ENCODE peak calls at places on chromosomes 12 and 14, in six cellular contexts. One of them, this sample, is unnamed.
A peak's percentile ranks its signal among the peaks of the same experiment; 100 is the strongest.

GRCh38 chr12:29157486-29157946 is 8.4 kb downstream of the FAR2 start:
- DNase-seq in left ventricle myocardium inferior: no peak
- DNase-seq in breast epithelium: no peak
- DNase-seq in Caco-2: no peak
- DNase-seq in esophagus muscularis mucosa: no peak
- DNase-seq in heart left ventricle: no peak
- DNase-seq in this sample: no peak

GRCh38 chr14:99808515-99808914 is 15.3 kb downstream of the EML1 start:
- DNase-seq in esophagus muscularis mucosa: no peak
- DNase-seq in Caco-2: no peak
- DNase-seq in heart left ventricle: no peak
- DNase-seq in breast epithelium: no peak
- DNase-seq in left ventricle myocardium inferior: no peak
- DNase-seq in this sample: no peak

GRCh38 chr12:92619730-92620684 is 82.8 kb upstream of the PLEKHG7 start:
- DNase-seq in heart left ventricle: no peak
- DNase-seq in breast epithelium: no peak
- DNase-seq in Caco-2: no peak
- DNase-seq in left ventricle myocardium inferior: no peak
- DNase-seq in esophagus muscularis mucosa: no peak
- DNase-seq in this sample: no peak

GRCh38 chr12:12432373-12432772 is 75.5 kb downstream of the BORCS5 start:
- DNase-seq in Caco-2: no peak
- DNase-seq in esophagus muscularis mucosa: no peak
- DNase-seq in breast epithelium: no peak
- DNase-seq in left ventricle myocardium inferior: no peak
- DNase-seq in heart left ventricle: no peak
- DNase-seq in this sample: peak; percentile 99

GRCh38 chr12:123075591-123076171 is 75.2 kb downstream of the PITPNM2 start:
- DNase-seq in heart left ventricle: peak; percentile 60
- DNase-seq in esophagus muscularis mucosa: no peak
- DNase-seq in Caco-2: no peak
- DNase-seq in breast epithelium: no peak
- DNase-seq in left ventricle myocardium inferior: no peak
- DNase-seq in this sample: peak; percentile 88

GRCh38 chr14:91258021-91258618 is 13.6 kb upstream of the GPR68 start:
- DNase-seq in esophagus muscularis mucosa: no peak
- DNase-seq in left ventricle myocardium inferior: peak; percentile 31
- DNase-seq in Caco-2: no peak
- DNase-seq in heart left ventricle: no peak
- DNase-seq in breast epithelium: no peak
- DNase-seq in this sample: no peak

GRCh38 chr12:62934799-62935674 is at the start of gene PPM1H:
- DNase-seq in heart left ventricle: peak; percentile 87
- DNase-seq in left ventricle myocardium inferior: peak; percentile 76
- DNase-seq in breast epithelium: peak; percentile 33
- DNase-seq in Caco-2: peak; percentile 97
- DNase-seq in esophagus muscularis mucosa: no peak
- DNase-seq in this sample: peak; percentile 77

GRCh38 chr12:117023998-117024960 is 74.9 kb downstream of the TESC start:
- DNase-seq in breast epithelium: no peak
- DNase-seq in esophagus muscularis mucosa: no peak
- DNase-seq in left ventricle myocardium inferior: no peak
- DNase-seq in heart left ventricle: no peak
- DNase-seq in Caco-2: no peak
- DNase-seq in this sample: no peak

GRCh38 chr12:38746744-38747143 is 158.6 kb downstream of the CPNE8 start:
- DNase-seq in left ventricle myocardium inferior: no peak
- DNase-seq in esophagus muscularis mucosa: no peak
- DNase-seq in heart left ventricle: no peak
- DNase-seq in Caco-2: no peak
- DNase-seq in breast epithelium: no peak
- DNase-seq in this sample: no peak

GRCh38 chr14:78983126-78983525 is 813.0 kb downstream of the NRXN3 start:
- DNase-seq in left ventricle myocardium inferior: no peak
- DNase-seq in heart left ventricle: no peak
- DNase-seq in Caco-2: no peak
- DNase-seq in esophagus muscularis mucosa: no peak
- DNase-seq in breast epithelium: no peak
- DNase-seq in this sample: no peak

GRCh38 chr12:103886398-103886797 is 43.8 kb upstream of the HSP90B1 start:
- DNase-seq in breast epithelium: no peak
- DNase-seq in heart left ventricle: no peak
- DNase-seq in Caco-2: no peak
- DNase-seq in left ventricle myocardium inferior: no peak
- DNase-seq in esophagus muscularis mucosa: no peak
- DNase-seq in this sample: no peak

GRCh38 chr12:19462441-19462840 is 23.1 kb downstream of the AEBP2 start:
- DNase-seq in breast epithelium: no peak
- DNase-seq in esophagus muscularis mucosa: no peak
- DNase-seq in heart left ventricle: no peak
- DNase-seq in left ventricle myocardium inferior: no peak
- DNase-seq in Caco-2: no peak
- DNase-seq in this sample: no peak

GRCh38 chr12:482061-482460 is 22.3 kb downstream of the B4GALNT3 start:
- DNase-seq in esophagus muscularis mucosa: no peak
- DNase-seq in left ventricle myocardium inferior: no peak
- DNase-seq in breast epithelium: no peak
- DNase-seq in heart left ventricle: no peak
- DNase-seq in Caco-2: peak; percentile 5
- DNase-seq in this sample: no peak

GRCh38 chr14:87014854-87015253 is 978.1 kb downstream of the GALC start:
- DNase-seq in breast epithelium: no peak
- DNase-seq in Caco-2: no peak
- DNase-seq in esophagus muscularis mucosa: no peak
- DNase-seq in heart left ventricle: no peak
- DNase-seq in left ventricle myocardium inferior: no peak
- DNase-seq in this sample: no peak

GRCh38 chr12:11707535-11707934 is 58.1 kb downstream of the ETV6 start:
- DNase-seq in breast epithelium: peak; percentile 54
- DNase-seq in left ventricle myocardium inferior: peak; percentile 56
- DNase-seq in Caco-2: no peak
- DNase-seq in heart left ventricle: peak; percentile 77
- DNase-seq in esophagus muscularis mucosa: no peak
- DNase-seq in this sample: no peak

GRCh38 chr14:96653597-96653996 is 143.6 kb upstream of the VRK1 start:
- DNase-seq in Caco-2: no peak
- DNase-seq in heart left ventricle: no peak
- DNase-seq in left ventricle myocardium inferior: no peak
- DNase-seq in breast epithelium: no peak
- DNase-seq in esophagus muscularis mucosa: peak; percentile 86
- DNase-seq in this sample: no peak

GRCh38 chr14:24071144-24071697 is at the start of gene CPNE6:
- DNase-seq in left ventricle myocardium inferior: no peak
- DNase-seq in breast epithelium: no peak
- DNase-seq in heart left ventricle: no peak
- DNase-seq in esophagus muscularis mucosa: no peak
- DNase-seq in Caco-2: no peak
- DNase-seq in this sample: no peak

GRCh38 chr14:26008290-26008689 is 589.5 kb downstream of the NOVA1 start:
- DNase-seq in breast epithelium: no peak
- DNase-seq in Caco-2: no peak
- DNase-seq in heart left ventricle: no peak
- DNase-seq in left ventricle myocardium inferior: no peak
- DNase-seq in esophagus muscularis mucosa: no peak
- DNase-seq in this sample: no peak

GRCh38 chr12:117114784-117115183 is 15.6 kb upstream of the TESC start:
- DNase-seq in left ventricle myocardium inferior: no peak
- DNase-seq in esophagus muscularis mucosa: no peak
- DNase-seq in breast epithelium: no peak
- DNase-seq in heart left ventricle: no peak
- DNase-seq in Caco-2: no peak
- DNase-seq in this sample: no peak

GRCh38 chr12:124036117-124037109 is 63.4 kb downstream of the ZNF664 start:
- DNase-seq in breast epithelium: no peak
- DNase-seq in esophagus muscularis mucosa: no peak
- DNase-seq in left ventricle myocardium inferior: no peak
- DNase-seq in Caco-2: no peak
- DNase-seq in heart left ventricle: no peak
- DNase-seq in this sample: peak; percentile 10

GRCh38 chr12:8823565-8824300 is 1.3 kb downstream of the A2ML1 start:
- DNase-seq in Caco-2: no peak
- DNase-seq in breast epithelium: no peak
- DNase-seq in esophagus muscularis mucosa: no peak
- DNase-seq in left ventricle myocardium inferior: no peak
- DNase-seq in heart left ventricle: no peak
- DNase-seq in this sample: peak; percentile 44

GRCh38 chr12:1517734-1518485 is 76.5 kb downstream of the FBXL14 start:
- DNase-seq in left ventricle myocardium inferior: no peak
- DNase-seq in breast epithelium: no peak
- DNase-seq in heart left ventricle: no peak
- DNase-seq in esophagus muscularis mucosa: no peak
- DNase-seq in Caco-2: no peak
- DNase-seq in this sample: no peak

GRCh38 chr14:87966816-87967215 is 26.2 kb downstream of the GALC start:
- DNase-seq in esophagus muscularis mucosa: no peak
- DNase-seq in Caco-2: no peak
- DNase-seq in left ventricle myocardium inferior: no peak
- DNase-seq in heart left ventricle: no peak
- DNase-seq in breast epithelium: no peak
- DNase-seq in this sample: no peak

GRCh38 chr12:121352053-121353018 is at the start of gene ANAPC5:
- DNase-seq in breast epithelium: peak; percentile 97
- DNase-seq in left ventricle myocardium inferior: peak; percentile 92
- DNase-seq in esophagus muscularis mucosa: peak; percentile 99
- DNase-seq in heart left ventricle: peak; percentile 94
- DNase-seq in Caco-2: peak; percentile 99
- DNase-seq in this sample: peak; percentile 99

GRCh38 chr14:69685716-69686115 is 74.3 kb downstream of the SUSD6 start:
- DNase-seq in breast epithelium: peak; percentile 50
- DNase-seq in heart left ventricle: peak; percentile 72
- DNase-seq in Caco-2: no peak
- DNase-seq in esophagus muscularis mucosa: no peak
- DNase-seq in left ventricle myocardium inferior: peak; percentile 73
- DNase-seq in this sample: peak; percentile 41

GRCh38 chr12:42483534-42483857 is 106.0 kb downstream of the PRICKLE1 start:
- DNase-seq in Caco-2: no peak
- DNase-seq in esophagus muscularis mucosa: no peak
- DNase-seq in left ventricle myocardium inferior: peak; percentile 42
- DNase-seq in heart left ventricle: peak; percentile 68
- DNase-seq in breast epithelium: no peak
- DNase-seq in this sample: no peak

GRCh38 chr14:101076451-101077220 is 173.1 kb upstream of the RTL1 start:
- DNase-seq in breast epithelium: peak; percentile 13
- DNase-seq in esophagus muscularis mucosa: peak; percentile 62
- DNase-seq in Caco-2: no peak
- DNase-seq in left ventricle myocardium inferior: no peak
- DNase-seq in heart left ventricle: no peak
- DNase-seq in this sample: no peak

GRCh38 chr12:87720967-87721366 is 308.2 kb downstream of the C12orf50 start:
- DNase-seq in Caco-2: no peak
- DNase-seq in left ventricle myocardium inferior: no peak
- DNase-seq in esophagus muscularis mucosa: no peak
- DNase-seq in heart left ventricle: no peak
- DNase-seq in breast epithelium: no peak
- DNase-seq in this sample: no peak

GRCh38 chr12:107917912-107918800 is 143.7 kb downstream of the ASCL4 start:
- DNase-seq in esophagus muscularis mucosa: peak; percentile 72
- DNase-seq in heart left ventricle: no peak
- DNase-seq in Caco-2: peak; percentile 58
- DNase-seq in left ventricle myocardium inferior: no peak
- DNase-seq in breast epithelium: no peak
- DNase-seq in this sample: no peak

GRCh38 chr12:46071769-46072624 is 81.6 kb upstream of the SCAF11 start:
- DNase-seq in esophagus muscularis mucosa: no peak
- DNase-seq in heart left ventricle: peak; percentile 68
- DNase-seq in Caco-2: peak; percentile 72
- DNase-seq in breast epithelium: peak; percentile 30
- DNase-seq in left ventricle myocardium inferior: peak; percentile 47
- DNase-seq in this sample: peak; percentile 66
- TF ChIP-seq CTCF in esophagus muscularis mucosa: peak; percentile 90
- TF ChIP-seq CTCF in heart left ventricle: peak; percentile 95
- TF ChIP-seq CTCF in Caco-2: peak; percentile 92
- TF ChIP-seq CTCF in breast epithelium: peak; percentile 95
- TF ChIP-seq CTCF in left ventricle myocardium inferior: peak; percentile 88
- TF ChIP-seq CTCF in this sample: peak; percentile 92

DNA sequence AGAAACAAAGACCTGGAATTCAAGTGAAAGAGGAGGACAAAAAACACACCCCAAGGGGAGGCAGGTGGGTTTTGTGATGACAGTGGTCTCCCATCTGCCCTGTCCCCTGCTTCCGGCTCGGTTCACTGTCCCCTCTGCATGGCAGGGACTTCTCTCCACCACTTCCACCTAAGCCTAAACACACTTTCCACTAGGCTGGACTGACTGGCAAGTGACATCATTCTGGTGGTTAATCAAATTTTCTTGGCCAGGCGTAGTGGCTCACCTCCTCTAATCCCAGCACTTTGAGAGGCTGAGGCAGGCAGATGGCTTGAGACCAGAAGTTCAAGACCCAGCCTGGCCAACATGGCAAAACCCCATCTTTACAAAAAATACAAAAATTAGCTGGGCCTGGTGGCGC is 11.9 kb downstream of the PLEKHG6 start:
- DNase-seq in left ventricle myocardium inferior: no peak
- DNase-seq in heart left ventricle: no peak
- DNase-seq in esophagus muscularis mucosa: no peak
- DNase-seq in Caco-2: no peak
- DNase-seq in breast epithelium: no peak
- DNase-seq in this sample: no peak
- H3K4me3 ChIP-seq in left ventricle myocardium inferior: no peak overlapping the region
- H3K4me3 ChIP-seq in heart left ventricle: no peak overlapping the region
- H3K4me3 ChIP-seq in esophagus muscularis mucosa: no peak overlapping the region
- H3K4me3 ChIP-seq in Caco-2: no peak overlapping the region
- H3K4me3 ChIP-seq in breast epithelium: no peak overlapping the region
- H3K4me3 ChIP-seq in this sample: no peak overlapping the region

GRCh38 chr12:80086025-80086424 is 13.3 kb upstream of the OTOGL start:
- DNase-seq in heart left ventricle: no peak
- DNase-seq in left ventricle myocardium inferior: no peak
- DNase-seq in breast epithelium: no peak
- DNase-seq in esophagus muscularis mucosa: no peak
- DNase-seq in Caco-2: no peak
- DNase-seq in this sample: no peak
- TF ChIP-seq CTCF in heart left ventricle: no peak
- TF ChIP-seq CTCF in left ventricle myocardium inferior: no peak
- TF ChIP-seq CTCF in breast epithelium: no peak
- TF ChIP-seq CTCF in esophagus muscularis mucosa: no peak
- TF ChIP-seq CTCF in Caco-2: no peak
- TF ChIP-seq CTCF in this sample: no peak

DNA sequence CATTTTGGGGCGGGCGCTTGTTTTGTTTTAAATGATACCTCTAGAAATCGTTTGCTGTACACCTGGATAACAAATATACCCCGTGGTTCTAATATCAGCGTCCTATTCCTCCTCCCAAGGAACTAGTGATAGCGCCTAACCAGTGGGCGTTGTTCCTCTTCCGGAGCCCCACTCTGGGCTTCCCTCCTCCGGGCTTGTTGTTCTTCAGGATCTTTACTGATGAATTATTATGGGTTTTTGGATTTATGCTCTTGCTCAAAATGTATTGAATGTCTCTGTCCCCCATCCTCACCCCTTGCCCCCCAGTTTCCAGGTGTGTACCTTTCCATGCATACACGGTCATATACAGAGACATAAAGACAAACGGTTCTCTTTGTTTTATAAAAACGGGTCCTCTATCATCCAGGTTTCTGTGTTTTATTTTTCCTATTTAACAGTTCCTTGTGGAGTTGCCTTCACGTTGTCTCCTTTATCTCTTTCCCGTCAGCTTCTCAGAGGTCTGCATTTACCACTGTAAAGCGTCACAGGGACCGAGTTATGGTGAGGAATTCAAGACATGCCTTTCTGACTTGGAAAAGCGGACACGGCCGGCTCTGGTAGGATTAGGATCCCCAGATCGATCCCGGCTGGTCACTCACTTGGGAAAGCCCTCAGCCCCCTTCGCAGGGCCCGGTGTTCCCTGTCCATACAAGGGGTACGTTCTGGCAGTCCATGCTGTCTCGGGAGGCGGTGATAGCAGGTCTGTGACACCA is 655 bp upstream of the PLEKHG3 start:
- DNase-seq in esophagus muscularis mucosa: no peak
- DNase-seq in breast epithelium: no peak
- DNase-seq in left ventricle myocardium inferior: no peak
- DNase-seq in heart left ventricle: no peak
- DNase-seq in Caco-2: no peak
- DNase-seq in this sample: no peak
- H3K4me3 ChIP-seq in esophagus muscularis mucosa: peak overlapping the region; percentile 83
- H3K4me3 ChIP-seq in breast epithelium: peak overlapping the region; percentile 88
- H3K4me3 ChIP-seq in left ventricle myocardium inferior: peak overlapping the region; percentile 81
- H3K4me3 ChIP-seq in heart left ventricle: peak overlapping the region; percentile 88
- H3K4me3 ChIP-seq in Caco-2: peak overlapping the region; percentile 81
- H3K4me3 ChIP-seq in this sample: peak overlapping the region; percentile 90